ENCODE peak calls at places on chromosomes 13 and 19, in six cellular contexts. F is GM23338, T is IMR-90, C is OCI-LY7, H is hepatocyte, Q is neural progenitor cell. N is an unnamed sample.

GRCh38 chr13:31967155-31967554 is 64.4 kb upstream of the FRY start:
- DNase-seq in F (peak), Q (no peak), C (peak), H (no peak), T (no peak), N (no peak)

GRCh38 chr13:24899601-24900000 is 135.6 kb downstream of the RNF17 start:
- DNase-seq in F (no peak), H (no peak), T (peak), Q (no peak), C (no peak), N (no peak)

GRCh38 chr19:36049080-36049698 is 4.9 kb downstream of the THAP8 start:
- DNase-seq in F (no peak), H (no peak), Q (no peak), C (no peak), T (no peak), N (peak)

GRCh38 chr19:47680858-47681332 is 32.3 kb upstream of the EHD2 start:
- DNase-seq in H (no peak), C (no peak), Q (no peak), T (no peak), F (no peak), N (no peak)

GRCh38 chr19:21569497-21569870 is 64.1 kb downstream of the ZNF429 start:
- DNase-seq in H (no peak), T (no peak), Q (no peak), C (no peak), F (no peak), N (peak)

GRCh38 chr19:48900477-48901452 is 653 bp downstream of the NUCB1 start:
- DNase-seq in F (peak), T (peak), C (peak), H (no peak), Q (no peak), N (peak)

GRCh38 chr19:38949580-38950367 is 19.0 kb downstream of the MRPS12 start:
- DNase-seq in T (peak), C (peak), F (peak), Q (peak), H (peak), N (peak)

GRCh38 chr13:81929988-81930387 is 1589.1 kb upstream of the SPRY2 start:
- DNase-seq in H (peak), Q (peak), T (no peak), C (no peak), F (peak), N (peak)

GRCh38 chr13:21297452-21297851 is 121.0 kb downstream of the MRPL57 start:
- DNase-seq in T (no peak), F (no peak), Q (peak), C (peak), H (no peak), N (peak)

GRCh38 chr19:27793128-27793643 is 1419.8 kb downstream of the UQCRFS1 start:
- DNase-seq in Q (peak), H (peak), T (peak), C (peak), F (peak), N (peak)

GRCh38 chr13:101475536-101475935 is 23.1 kb downstream of the ITGBL1 start:
- DNase-seq in C (no peak), F (peak), Q (no peak), T (no peak), H (no peak), N (no peak)

GRCh38 chr13:32491028-32491427 is 47.6 kb downstream of the N4BP2L2 start:
- DNase-seq in Q (no peak), F (no peak), T (no peak), H (no peak), C (no peak), N (no peak)

GRCh38 chr19:9828551-9829063 is 889 bp downstream of the UBL5 start:
- DNase-seq in Q (no peak), T (no peak), F (no peak), H (no peak), C (peak), N (no peak)

GRCh38 chr13:48950507-48950886 is 25.2 kb upstream of the FNDC3A start:
- DNase-seq in T (peak), H (no peak), F (no peak), C (no peak), Q (no peak), N (peak)

GRCh38 chr19:37654525-37654832 is 786 bp downstream of the ZFP30 start:
- DNase-seq in H (no peak), Q (peak), F (peak), C (peak), T (peak), N (peak)

GRCh38 chr13:52882803-52883202 is 34.4 kb upstream of the PCDH8 start:
- DNase-seq in T (no peak), Q (no peak), C (no peak), F (no peak), H (no peak), N (no peak)

GRCh38 chr19:29328586-29328985 is 115.6 kb upstream of the UQCRFS1 start:
- DNase-seq in C (no peak), T (no peak), F (no peak), H (no peak), Q (no peak), N (no peak)

GRCh38 chr19:39265321-39265916 is 2.8 kb upstream of the IFNL2 start:
- DNase-seq in Q (peak), T (no peak), C (no peak), F (peak), H (no peak), N (no peak)

GRCh38 chr19:47398707-47399106 is 20.6 kb downstream of the MEIS3 start:
- DNase-seq in T (no peak), H (no peak), Q (no peak), C (no peak), F (peak), N (no peak)

GRCh38 chr13:38216181-38216580 is 133.5 kb upstream of the UFM1 start:
- DNase-seq in C (no peak), H (no peak), F (no peak), Q (no peak), T (no peak), N (no peak)

GRCh38 chr19:48696353-48697010 is 711 bp downstream of the FUT2 start:
- DNase-seq in T (no peak), F (peak), Q (peak), H (no peak), C (no peak), N (no peak)

GRCh38 chr13:53191091-53191490 is 162.5 kb downstream of the OLFM4 start:
- DNase-seq in T (peak), Q (peak), F (peak), C (no peak), H (peak), N (peak)

GRCh38 chr13:46595136-46595917 is 42.4 kb downstream of the LRCH1 start:
- DNase-seq in H (no peak), C (peak), F (no peak), Q (no peak), T (peak), N (peak)

GRCh38 chr19:14089662-14090508 is 666 bp downstream of the SAMD1 start:
- DNase-seq in F (peak), H (peak), Q (peak), C (peak), T (peak), N (peak)

GRCh38 chr13:94569615-94570014 is 26.3 kb downstream of the TGDS start:
- DNase-seq in C (no peak), Q (no peak), H (no peak), F (no peak), T (no peak), N (no peak)

GRCh38 chr19:55160128-55160985 is 2.8 kb upstream of the TNNI3 start:
- DNase-seq in H (peak), C (peak), Q (peak), F (peak), T (peak), N (peak)

GRCh38 chr19:55161571-55162322 is 4.2 kb upstream of the TNNI3 start:
- DNase-seq in T (no peak), H (no peak), F (peak), C (no peak), Q (no peak), N (no peak)

GRCh38 chr19:55158848-55159793 is 1.6 kb upstream of the TNNI3 start:
- DNase-seq in C (no peak), F (no peak), Q (no peak), H (no peak), T (no peak), N (no peak)

GRCh38 chr19:55158423-55158822 is 891 bp upstream of the TNNI3 start:
- DNase-seq in T (no peak), H (no peak), F (no peak), Q (no peak), C (no peak), N (no peak)

DNA sequence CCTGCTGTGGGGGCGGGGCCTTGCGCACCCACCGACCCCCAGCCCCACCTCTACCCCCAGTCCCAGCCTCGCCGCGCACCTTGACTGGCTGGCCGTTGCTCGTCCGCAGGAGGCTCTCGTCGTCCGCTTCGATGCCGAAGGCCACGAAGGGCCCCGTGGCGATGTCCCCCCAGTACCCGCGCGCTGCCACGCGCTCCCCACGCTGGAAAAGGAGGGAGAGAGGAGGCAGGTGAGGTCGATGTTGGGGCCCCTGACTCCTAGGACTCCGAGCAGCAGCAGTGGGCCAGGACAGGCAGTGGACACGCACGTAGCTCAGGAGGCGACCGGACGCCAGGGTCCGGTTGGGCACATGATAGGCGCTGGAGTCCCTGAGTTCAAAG is 3.4 kb upstream of the TNNI3 start:
- DNase-seq in Q (no peak), C (no peak), T (no peak), H (no peak), F (no peak), N (no peak)
- H3K4me3 ChIP-seq in Q (no peak), C (peak), T (no peak), H (no peak), F (peak), N (no peak)

GRCh38 chr13:30529085-30529815 is 63.5 kb upstream of the HMGB1 start:
- DNase-seq in Q (no peak), T (peak), H (no peak), F (no peak), C (no peak), N (peak)

DNA sequence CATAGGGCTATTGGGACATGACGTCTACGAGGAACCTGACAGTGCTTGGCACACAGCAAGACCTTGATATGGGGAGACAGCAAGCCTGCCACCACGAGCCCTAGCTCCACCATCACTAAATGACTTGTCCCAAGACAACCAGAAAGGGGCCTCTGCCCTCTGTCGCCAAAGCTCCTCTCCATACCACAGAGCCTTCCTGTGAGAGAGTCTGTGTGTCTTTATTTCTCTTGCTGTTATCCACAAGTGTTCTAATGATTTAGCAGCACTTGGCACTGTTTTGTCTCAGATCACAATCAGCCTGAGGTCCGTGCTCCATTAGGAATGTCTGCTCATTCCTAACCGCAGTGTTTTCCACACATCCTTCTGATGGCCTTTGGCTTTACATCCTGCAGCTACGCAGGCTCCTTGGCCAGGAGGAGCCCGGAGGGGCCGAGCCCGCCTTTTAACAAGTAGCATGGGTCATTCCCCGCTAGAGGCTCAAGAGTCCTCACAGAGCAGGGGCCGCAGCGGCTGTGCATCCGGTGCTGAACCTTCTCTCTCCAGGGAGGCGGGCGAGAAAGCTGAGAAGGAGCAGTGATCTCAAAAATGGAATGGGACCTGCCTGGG is 61.0 kb upstream of the HMGB1 start:
- DNase-seq in C (no peak), F (peak), T (peak), H (peak), Q (peak), N (peak)
- H2AFZ ChIP-seq in C (no peak), F (peak), T (peak), H (no peak), Q (peak), N (peak)

DNA sequence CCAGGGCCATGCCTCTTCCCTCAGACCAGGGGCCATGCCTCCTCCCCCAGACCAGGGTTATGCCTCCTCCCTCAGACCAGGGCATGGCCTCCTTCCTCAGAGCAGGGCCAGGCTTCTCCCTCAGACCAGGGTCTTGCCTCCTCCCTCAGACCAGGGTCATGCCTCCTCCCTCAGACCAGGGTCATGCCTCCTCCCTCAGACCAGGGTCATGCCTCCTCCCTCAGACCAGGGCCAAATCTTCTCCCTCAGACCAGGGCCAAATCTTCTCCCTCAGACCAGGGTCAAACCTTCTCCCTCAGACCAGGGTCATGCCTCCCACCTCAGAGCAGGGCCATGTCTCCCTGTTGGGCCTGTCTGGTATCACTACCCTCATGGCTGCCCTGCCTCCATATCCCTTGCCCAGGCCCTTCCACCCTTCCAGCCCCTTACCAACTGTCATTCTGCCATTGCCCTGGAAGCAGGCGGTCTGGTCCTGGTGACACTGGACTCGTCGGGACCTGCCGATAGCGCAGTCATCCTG is 4.2 kb downstream of the LYPD5 start:
- DNase-seq in F (no peak), C (no peak), Q (no peak), H (no peak), T (no peak), N (no peak)
- TF ChIP-seq CTCF in F (no peak), C (no peak), Q (no peak), H (no peak), T (no peak), N (no peak)

DNA sequence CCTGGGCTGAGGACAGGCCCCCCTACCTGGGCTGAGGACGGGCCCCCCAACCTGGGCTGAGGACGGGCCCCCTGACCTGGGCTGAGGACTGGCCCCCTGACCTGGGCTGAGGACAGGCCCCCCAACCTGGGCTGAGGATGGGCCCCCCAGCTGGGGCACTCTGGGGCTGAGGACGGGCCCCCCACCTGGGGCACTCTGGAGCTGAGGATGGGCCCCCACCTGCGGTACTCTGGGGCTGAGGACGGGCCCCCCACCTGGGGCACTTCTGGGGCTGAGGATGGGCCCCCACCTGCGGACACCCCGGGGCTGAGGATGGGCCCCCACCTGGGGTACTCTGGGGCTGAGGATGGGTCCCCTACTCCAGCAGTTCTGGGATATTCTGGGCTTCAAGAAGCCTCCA is 65.5 kb downstream of the RASA3 start:
- DNase-seq in F (no peak), C (no peak), Q (no peak), T (no peak), H (no peak), N (no peak)
- H3K4me3 ChIP-seq in F (no peak), C (peak), Q (no peak), T (no peak), H (no peak), N (no peak)

DNA sequence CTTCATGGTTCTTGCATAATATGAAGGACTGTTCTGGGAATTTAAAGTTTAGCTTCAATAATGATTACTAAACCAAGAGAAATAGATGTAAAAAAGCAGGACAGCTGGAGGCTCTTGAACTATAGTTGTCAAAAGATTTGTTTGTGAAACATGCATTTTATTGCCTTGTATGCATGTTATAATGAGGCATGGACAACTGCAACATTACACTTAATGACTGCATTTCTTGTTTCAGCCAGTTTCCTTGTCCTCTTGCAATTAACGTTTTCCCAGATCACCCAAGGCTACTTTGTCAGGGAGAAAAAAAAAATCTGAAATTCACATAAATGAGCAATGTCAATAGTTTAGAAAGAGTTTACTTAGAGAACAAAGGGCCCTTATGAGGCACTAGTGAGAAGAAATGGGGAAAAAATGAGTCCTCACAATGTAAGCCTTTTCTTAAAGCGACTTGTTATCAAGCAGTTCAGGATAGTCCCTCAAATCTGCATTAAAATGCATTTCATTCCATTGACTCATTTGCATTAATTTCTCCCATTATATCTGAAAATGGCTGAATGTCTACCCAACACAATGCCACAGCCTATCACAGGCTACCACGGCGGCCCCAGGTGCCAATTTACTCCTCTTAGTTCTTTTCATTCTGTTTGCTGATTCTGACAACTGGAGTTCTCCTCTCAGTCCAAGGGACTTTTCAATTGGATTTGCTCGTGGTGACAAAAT is 107.3 kb downstream of the DACH1 start:
- DNase-seq in F (peak), T (no peak), H (no peak), C (no peak), Q (peak), N (peak)
- H2AFZ ChIP-seq in F (no peak), T (no peak), H (peak), C (no peak), Q (no peak), N (no peak)